ENCODE peak calls at places on chromosome 17, in four cellular contexts. M is K562, V is HCT116, D is HepG2. U is an unnamed sample.

GRCh38 chr17:77400445-77400870 is 259.7 kb downstream of the SEC14L1 start:
- DNase-seq in M (peak; percentile 50), V (no peak), D (no peak), U (peak; percentile 95)

GRCh38 chr17:3959295-3959899 is 4.8 kb downstream of the ATP2A3 start:
- DNase-seq in M (peak; percentile 50), V (no peak), D (peak; percentile 62), U (no peak)

GRCh38 chr17:73801455-73802100 is 157.3 kb upstream of the SDK2 start:
- DNase-seq in M (no peak), V (no peak), D (no peak), U (no peak)

GRCh38 chr17:7216242-7217112 is 3.2 kb downstream of the DLG4 start:
- DNase-seq in M (no peak), V (no peak), D (no peak), U (no peak)

GRCh38 chr17:56602292-56603130 is 9.0 kb downstream of the NOG start:
- DNase-seq in M (no peak), V (no peak), D (no peak), U (no peak)

GRCh38 chr17:1203111-1203966 is 23.6 kb upstream of the ABR start:
- DNase-seq in M (peak; percentile 97), V (no peak), D (no peak), U (peak; percentile 100)

GRCh38 chr17:71975331-71975801 is 145.5 kb upstream of the SOX9 start:
- DNase-seq in M (no peak), V (no peak), D (no peak), U (no peak)

GRCh38 chr17:19940722-19941464 is 36.7 kb downstream of the AKAP10 start:
- DNase-seq in M (no peak), V (no peak), D (peak; percentile 40), U (no peak)

GRCh38 chr17:79715318-79716182 is 15.2 kb upstream of the ENPP7 start:
- DNase-seq in M (peak; percentile 30), V (no peak), D (peak; percentile 55), U (peak; percentile 68)

GRCh38 chr17:7523033-7523432 is 25.8 kb upstream of the TNFSF12 start:
- DNase-seq in M (peak; percentile 47), V (peak; percentile 8), D (peak; percentile 43), U (no peak)

GRCh38 chr17:80878876-80879722 is 112.5 kb upstream of the CHMP6 start:
- DNase-seq in M (no peak), V (no peak), D (no peak), U (no peak)

GRCh38 chr17:14736631-14737030 is 435.8 kb downstream of the HS3ST3B1 start:
- DNase-seq in M (no peak), V (no peak), D (no peak), U (no peak)

GRCh38 chr17:77772461-77772897 is 186.0 kb upstream of the TNRC6C start:
- DNase-seq in M (peak; percentile 85), V (peak; percentile 32), D (peak; percentile 56), U (peak; percentile 85)

GRCh38 chr17:65463242-65463641 is 98.2 kb downstream of the AXIN2 start:
- DNase-seq in M (no peak), V (no peak), D (no peak), U (no peak)

GRCh38 chr17:52648995-52649394 is 490.5 kb upstream of the CA10 start:
- DNase-seq in M (no peak), V (no peak), D (no peak), U (no peak)

GRCh38 chr17:60077672-60078519 is 825 bp downstream of the HEATR6 start:
- DNase-seq in M (no peak), V (no peak), D (no peak), U (peak; percentile 28)

GRCh38 chr17:79696159-79696982 is 34.4 kb upstream of the ENPP7 start:
- DNase-seq in M (no peak), V (no peak), D (no peak), U (peak; percentile 68)

GRCh38 chr17:79666111-79666510 is 55.3 kb upstream of the RBFOX3 start:
- DNase-seq in M (no peak), V (no peak), D (no peak), U (no peak)

GRCh38 chr17:43547189-43547550 is 1.0 kb upstream of the ETV4 start:
- DNase-seq in M (no peak), V (no peak), D (no peak), U (no peak)

GRCh38 chr17:44916059-44916780 is 920 bp upstream of the GFAP start:
- DNase-seq in M (no peak), V (no peak), D (peak; percentile 79), U (peak; percentile 26)

GRCh38 chr17:55409030-55409800 is 12.4 kb downstream of the MMD start:
- DNase-seq in M (no peak), V (no peak), D (no peak), U (no peak)

GRCh38 chr17:12947047-12947446 is 70.8 kb downstream of the ELAC2 start:
- DNase-seq in M (no peak), V (no peak), D (no peak), U (no peak)

GRCh38 chr17:4945944-4946280 is 2.4 kb downstream of the PFN1 start:
- DNase-seq in M (no peak), V (no peak), D (no peak), U (no peak)

GRCh38 chr17:44881145-44881544 is 18.1 kb downstream of the EFTUD2 start:
- DNase-seq in M (no peak), V (no peak), D (no peak), U (no peak)

GRCh38 chr17:62179525-62180161 is 114.6 kb upstream of the MED13 start:
- DNase-seq in M (peak; percentile 46), V (peak; percentile 88), D (peak; percentile 52), U (no peak)

GRCh38 chr17:60514053-60514452 is 12.0 kb downstream of the APPBP2 start:
- DNase-seq in M (no peak), V (no peak), D (peak; percentile 42), U (no peak)

DNA sequence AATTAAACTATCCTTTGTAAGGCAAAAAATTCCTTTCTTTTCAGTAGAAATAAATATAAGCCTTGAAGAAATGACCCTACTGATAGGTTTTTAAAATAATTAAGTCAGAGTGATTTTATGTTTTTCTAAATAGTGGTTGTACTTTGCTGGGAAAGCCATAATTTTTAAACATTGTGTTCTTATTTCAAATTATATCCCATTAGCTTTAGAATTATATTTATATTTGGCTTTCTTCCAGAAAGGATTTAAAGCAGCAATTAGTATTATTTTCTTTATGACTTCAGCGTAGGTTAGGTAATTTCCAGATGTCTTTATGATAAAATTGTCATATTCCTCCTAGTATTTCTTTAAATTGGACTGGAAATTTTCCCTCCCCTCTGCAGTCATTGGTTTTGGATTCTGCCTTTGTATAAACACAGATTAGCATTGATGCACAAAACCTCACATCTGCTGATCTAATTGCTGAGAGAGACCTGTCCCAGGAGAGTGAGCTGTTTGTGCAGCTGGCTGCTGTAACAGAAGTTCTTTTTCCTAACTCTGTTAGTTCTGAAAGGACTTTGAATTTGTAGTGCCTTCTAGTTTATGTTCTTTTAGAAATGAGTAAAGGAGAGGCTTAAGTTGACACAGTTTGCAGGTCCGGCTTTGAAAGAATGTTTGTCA is 45.3 kb upstream of the KPNB1 start:
- DNase-seq in M (no peak), V (no peak), D (no peak), U (peak; percentile 37)
- TF ChIP-seq ELF1 in M (no peak), V (no peak), D (no peak), U (no peak)

GRCh38 chr17:50904522-50905459 is 38.6 kb upstream of the TOB1 start:
- DNase-seq in M (no peak), V (no peak), D (peak; percentile 78), U (peak; percentile 90)

GRCh38 chr17:50905460-50905803 is 39.3 kb upstream of the TOB1 start:
- DNase-seq in M (no peak), V (no peak), D (peak; percentile 85), U (peak; percentile 71)

GRCh38 chr17:50902768-50903353 is 36.7 kb upstream of the TOB1 start:
- DNase-seq in M (no peak), V (no peak), D (no peak), U (no peak)

GRCh38 chr17:50906443-50906842 is 40.3 kb upstream of the TOB1 start:
- DNase-seq in M (no peak), V (no peak), D (no peak), U (no peak)

GRCh38 chr17:50903604-50904521 is 37.7 kb upstream of the TOB1 start:
- DNase-seq in M (no peak), V (no peak), D (no peak), U (no peak)
- H3K27ac ChIP-seq in M (no peak overlapping the region), V (no peak overlapping the region), D (peak overlapping the region; percentile 93), U (peak overlapping the region; percentile 61)

GRCh38 chr17:38746893-38747384 is 1.2 kb downstream of the PCGF2 start:
- DNase-seq in M (no peak), V (no peak), D (no peak), U (no peak)
- H3K4me1 ChIP-seq in M (peaks cover 56% of the 10 kb centered on the region), V (peaks cover 69% of the 10 kb centered on the region), D (peaks cover 66% of the 10 kb centered on the region), U (peaks cover 9% of the 10 kb centered on the region)

GRCh38 chr17:27531469-27531948 is 75.3 kb downstream of the KSR1 start:
- DNase-seq in M (no peak), V (no peak), D (no peak), U (no peak)
- TF ChIP-seq ELF1 in M (no peak), V (no peak), D (no peak), U (no peak)

GRCh38 chr17:30716461-30717289 is 107.8 kb downstream of the CRLF3 start:
- DNase-seq in M (no peak), V (no peak), D (no peak), U (peak; percentile 41)
- H3K27ac ChIP-seq in M (no peak overlapping the region), V (no peak overlapping the region), D (no peak overlapping the region), U (no peak overlapping the region)

DNA sequence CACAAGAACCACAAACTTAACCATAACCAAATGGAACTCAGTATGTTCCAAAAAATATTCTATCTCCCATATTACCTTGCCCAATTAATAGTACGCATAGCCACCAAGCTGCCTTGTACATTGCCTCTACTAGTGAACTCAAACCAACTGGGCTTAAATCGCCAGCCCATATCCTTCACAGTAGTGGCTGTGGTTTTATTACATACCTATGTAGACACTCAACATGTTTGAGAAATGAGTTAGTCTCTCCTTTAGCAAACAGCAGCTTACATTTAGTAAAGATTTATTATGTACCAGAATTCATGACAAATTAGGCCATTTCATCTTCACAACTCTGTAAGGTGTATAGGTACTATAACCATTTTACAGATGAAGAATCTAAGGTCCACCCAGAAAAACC is 41.4 kb downstream of the GRB2 start:
- DNase-seq in M (no peak), V (no peak), D (no peak), U (no peak)
- H3K4me1 ChIP-seq in M (peaks cover 23% of the 10 kb centered on the region), V (peaks cover 30% of the 10 kb centered on the region), D (peaks cover 90% of the 10 kb centered on the region), U (peaks cover 23% of the 10 kb centered on the region)

GRCh38 chr17:41678907-41679739 is 9.6 kb upstream of the EIF1 start:
- DNase-seq in M (peak; percentile 74), V (no peak), D (no peak), U (no peak)
- TF ChIP-seq ELF1 in M (peak; percentile 82), V (no peak), D (no peak), U (no peak)

GRCh38 chr17:76260220-76260619 is 4.9 kb upstream of the UBALD2 start:
- DNase-seq in M (no peak), V (no peak), D (no peak), U (no peak)
- H3K27ac ChIP-seq in M (no peak overlapping the region), V (no peak overlapping the region), D (no peak overlapping the region), U (no peak overlapping the region)

GRCh38 chr17:17701658-17702057 is 20.4 kb downstream of the RAI1 start:
- DNase-seq in M (no peak), V (no peak), D (no peak), U (no peak)
- H3K4me1 ChIP-seq in M (peaks cover 28% of the 10 kb centered on the region), V (peaks cover 55% of the 10 kb centered on the region), D (peaks cover 54% of the 10 kb centered on the region), U (peaks cover 28% of the 10 kb centered on the region)